ENCODE peak calls at places on chromosomes 4 and X, in seven cellular contexts. F is mesenchymal stem cell; H is heart left ventricle; U is right cardiac atrium; N is naive thymus-derived CD4-positive, alpha-beta T cell; Z is colonic mucosa; X is Peyer's patch. R is an unnamed sample.

GRCh38 chrX:69140837-69141236 is 24.4 kb downstream of the PJA1 start:
- DNase-seq in U (no peak), H (no peak), X (no peak), F (no peak), N (no peak), Z (no peak), R (no peak)

GRCh38 chr4:101283436-101283835 is 63.9 kb downstream of the PPP3CA start:
- DNase-seq in Z (no peak), H (no peak), F (no peak), N (no peak), X (no peak), U (no peak), R (no peak)

GRCh38 chrX:149259241-149259640 is 245.9 kb downstream of the IDS start:
- DNase-seq in X (no peak), F (no peak), N (no peak), Z (no peak), H (no peak), U (no peak), R (peak)

GRCh38 chr4:171981185-171981584 is 168.0 kb downstream of the GALNTL6 start:
- DNase-seq in Z (no peak), X (no peak), N (no peak), F (no peak), H (no peak), U (no peak), R (no peak)

GRCh38 chrX:103918050-103918449 is 44.4 kb upstream of the TMSB15B start:
- DNase-seq in U (peak), N (peak), H (peak), Z (peak), F (peak), X (peak), R (peak)

GRCh38 chrX:11464360-11464759 is 171.1 kb downstream of the AMELX start:
- DNase-seq in U (no peak), F (no peak), H (no peak), N (no peak), X (no peak), Z (no peak), R (no peak)

GRCh38 chr4:10629394-10629793 is 55.2 kb downstream of the CLNK start:
- DNase-seq in X (no peak), H (no peak), F (no peak), U (no peak), Z (no peak), N (no peak), R (no peak)

GRCh38 chr4:7699040-7699439 is 240.6 kb downstream of the AFAP1 start:
- DNase-seq in Z (no peak), U (no peak), X (no peak), H (peak), N (no peak), F (peak), R (peak)

GRCh38 chrX:40459576-40460158 is 121.1 kb upstream of the ATP6AP2 start:
- DNase-seq in U (no peak), Z (no peak), H (no peak), X (no peak), F (no peak), N (no peak), R (no peak)

GRCh38 chr4:142563682-142564291 is 282.3 kb downstream of the INPP4B start:
- DNase-seq in Z (no peak), U (no peak), X (no peak), F (no peak), H (no peak), N (no peak), R (peak)

GRCh38 chrX:103628386-103629290 is at the start of gene TCEAL1:
- DNase-seq in Z (peak), X (peak), F (peak), H (peak), N (peak), U (peak), R (peak)

GRCh38 chr4:6453688-6453990 is 18.8 kb downstream of the PPP2R2C start:
- DNase-seq in N (no peak), H (no peak), U (no peak), Z (no peak), F (no peak), X (no peak), R (no peak)

GRCh38 chr4:94798808-94799207 is 41.1 kb downstream of the BMPR1B start:
- DNase-seq in U (no peak), F (no peak), N (no peak), H (no peak), Z (no peak), X (no peak), R (no peak)

GRCh38 chrX:11944486-11944885 is 186.4 kb downstream of the MSL3 start:
- DNase-seq in F (peak), X (no peak), H (no peak), N (no peak), Z (no peak), U (peak), R (peak)

GRCh38 chr4:72527038-72527646 is 41.9 kb downstream of the ADAMTS3 start:
- DNase-seq in N (no peak), U (no peak), F (no peak), H (no peak), X (no peak), Z (no peak), R (no peak)

GRCh38 chr4:87058272-87059073 is 123.7 kb downstream of the AFF1 start:
- DNase-seq in N (no peak), U (no peak), X (no peak), F (peak), Z (no peak), H (peak), R (no peak)

GRCh38 chr4:10738826-10739489 is 54.4 kb upstream of the CLNK start:
- DNase-seq in X (no peak), H (no peak), F (peak), Z (no peak), U (no peak), N (no peak), R (no peak)

GRCh38 chr4:6687947-6688878 is 5.5 kb upstream of the S100P start:
- DNase-seq in X (peak), Z (no peak), H (no peak), N (no peak), U (no peak), F (no peak), R (no peak)

GRCh38 chrX:40437348-40437747 is 143.4 kb upstream of the ATP6AP2 start:
- DNase-seq in U (no peak), Z (no peak), X (no peak), H (no peak), N (no peak), F (no peak), R (no peak)

GRCh38 chr4:100164808-100165760 is 25.2 kb downstream of the DDIT4L start:
- DNase-seq in H (no peak), N (no peak), F (no peak), U (no peak), X (no peak), Z (no peak), R (no peak)

GRCh38 chr4:168511780-168512467 is 15.1 kb downstream of the PALLD start:
- DNase-seq in F (no peak), Z (no peak), H (no peak), N (peak), X (no peak), U (no peak), R (no peak)

GRCh38 chrX:23554304-23554703 is 113.0 kb upstream of the PRDX4 start:
- DNase-seq in F (peak), X (no peak), U (no peak), H (no peak), Z (no peak), N (no peak), R (peak)

GRCh38 chr4:4560136-4560535 is 18.3 kb upstream of the STX18 start:
- DNase-seq in X (no peak), Z (no peak), F (no peak), U (no peak), H (no peak), N (no peak), R (no peak)

GRCh38 chrX:135010921-135011320 is 11.4 kb downstream of the RTL8B start:
- DNase-seq in H (no peak), F (no peak), Z (no peak), N (no peak), X (no peak), U (no peak), R (no peak)

GRCh38 chr4:107034091-107034698 is 1.9 kb downstream of the DKK2 start:
- DNase-seq in X (no peak), H (peak), F (peak), Z (no peak), N (no peak), U (peak), R (no peak)

GRCh38 chr4:118036336-118036735 is 2.0 kb downstream of the NDST3 start:
- DNase-seq in Z (no peak), X (no peak), N (no peak), F (no peak), H (no peak), U (no peak), R (peak)

GRCh38 chr4:118033148-118034060 is 882 bp upstream of the NDST3 start:
- DNase-seq in Z (peak), F (peak), X (peak), N (no peak), H (peak), U (peak), R (peak)

GRCh38 chr4:118035309-118035708 is 1.0 kb downstream of the NDST3 start:
- DNase-seq in H (no peak), F (no peak), Z (no peak), N (no peak), U (no peak), X (no peak), R (no peak)

GRCh38 chr4:118034061-118034785 is at the start of gene NDST3:
- DNase-seq in N (peak), Z (peak), H (no peak), F (peak), U (peak), X (no peak), R (peak)

DNA sequence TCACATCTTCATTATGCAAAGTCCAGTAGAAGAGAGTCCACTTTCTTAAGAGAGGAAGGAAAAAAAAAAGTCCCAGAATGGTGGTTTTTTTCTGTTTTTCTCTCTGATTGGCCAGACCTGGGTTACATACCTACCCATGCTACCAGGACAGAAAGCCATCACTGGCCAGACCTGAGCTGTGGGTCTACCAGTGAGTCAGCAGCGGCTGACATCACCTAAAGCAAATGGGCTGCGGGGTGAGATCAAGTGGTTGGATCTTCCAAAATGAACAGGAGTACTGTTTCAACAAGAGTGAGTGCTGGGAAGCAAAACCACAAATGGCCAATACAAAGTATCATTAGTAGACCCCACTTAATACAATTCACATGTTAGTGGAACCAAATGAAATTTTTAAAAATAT is 1.6 kb upstream of the NDST3 start:
- DNase-seq in X (no peak), H (no peak), F (peak), U (no peak), Z (no peak), N (no peak), R (peak)
- H3K4me3 ChIP-seq in X (peak), H (no peak), F (no peak), U (no peak), Z (no peak), N (no peak), R (peak)

GRCh38 chrX:2577844-2578444 is 77.2 kb upstream of the DHRSX start:
- DNase-seq in U (no peak), N (no peak), X (no peak), H (no peak), Z (no peak), F (no peak), R (no peak)
- H3K4me3 ChIP-seq in U (no peak), N (no peak), X (no peak), H (no peak), Z (no peak), F (no peak), R (no peak)

DNA sequence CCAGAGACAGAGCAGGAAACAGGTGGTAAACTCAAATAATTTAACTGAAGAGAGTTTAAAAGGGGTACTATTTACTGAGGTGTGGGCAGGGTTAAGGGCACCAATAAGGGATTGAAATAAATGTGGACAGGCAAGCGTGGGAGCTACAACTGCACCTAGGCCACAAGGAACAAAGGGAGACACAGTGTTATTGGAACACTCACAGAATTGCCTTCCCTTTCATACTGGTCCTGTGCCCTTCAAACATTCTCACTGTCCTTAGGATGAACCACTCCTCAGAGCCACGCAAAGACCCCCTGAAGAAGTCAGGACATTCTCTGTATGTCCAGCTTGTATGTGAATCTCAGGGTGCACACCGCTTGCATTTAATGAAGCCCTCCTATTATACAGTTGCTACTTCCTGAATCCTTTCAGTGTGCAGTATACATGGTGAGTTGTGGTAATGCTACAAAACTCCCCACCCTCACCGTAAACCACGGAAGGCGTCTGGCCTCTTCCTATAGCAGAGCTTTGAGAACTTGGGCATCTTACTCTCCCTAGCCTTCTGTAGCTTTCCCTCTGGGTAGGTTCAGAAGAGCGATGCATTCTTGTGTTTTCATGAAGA is 9.6 kb upstream of the MRPL1 start:
- DNase-seq in H (no peak), F (no peak), N (peak), U (no peak), X (no peak), Z (peak), R (peak)
- H3K4me3 ChIP-seq in H (no peak), F (no peak), N (peak), U (no peak), X (no peak), Z (no peak), R (no peak)

GRCh38 chr4:24980064-24980690 is 50.6 kb downstream of the LGI2 start:
- DNase-seq in N (peak), Z (peak), X (no peak), U (no peak), F (peak), H (peak), R (peak)
- H3K4me3 ChIP-seq in N (no peak), Z (no peak), X (no peak), U (peak), F (no peak), H (peak), R (no peak)

DNA sequence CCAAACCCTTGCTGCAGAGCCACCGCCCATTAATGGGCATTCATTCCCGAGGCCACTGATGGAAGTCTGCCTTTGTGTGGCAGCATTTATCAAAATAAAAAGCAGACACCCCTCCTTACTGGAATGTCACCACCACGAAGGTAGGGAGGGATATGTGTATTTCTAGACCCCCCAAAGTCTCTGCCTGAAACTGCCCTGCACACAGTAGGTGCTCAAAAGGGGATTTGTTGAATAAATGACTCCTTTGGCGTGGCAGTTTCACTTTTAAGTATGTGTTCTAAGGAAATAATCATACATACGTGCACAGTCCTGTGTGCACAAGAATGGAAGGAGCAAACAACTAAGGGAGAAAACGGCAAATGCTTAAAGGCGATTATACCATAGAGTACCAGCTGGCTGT is 23.6 kb upstream of the GLOD5 start:
- DNase-seq in Z (no peak), F (no peak), X (no peak), H (no peak), U (no peak), N (no peak), R (no peak)
- H3K4me3 ChIP-seq in Z (peak), F (peak), X (peak), H (peak), U (peak), N (peak), R (peak)

GRCh38 chr4:48015216-48015615 is 1.3 kb downstream of the CNGA1 start:
- DNase-seq in Z (no peak), N (no peak), F (no peak), H (no peak), X (no peak), U (no peak), R (no peak)
- H3K4me3 ChIP-seq in Z (peak), N (no peak), F (no peak), H (no peak), X (peak), U (no peak), R (no peak)

GRCh38 chr4:42148453-42148852 is 4.0 kb downstream of the BEND4 start:
- DNase-seq in F (no peak), H (no peak), X (no peak), U (no peak), Z (no peak), N (no peak), R (no peak)

GRCh38 chr4:42150653-42151567 is 1.5 kb downstream of the BEND4 start:
- DNase-seq in Z (peak), X (no peak), N (no peak), H (no peak), U (peak), F (peak), R (no peak)

GRCh38 chr4:42151568-42152506 is 618 bp downstream of the BEND4 start:
- DNase-seq in N (peak), Z (peak), F (no peak), U (peak), H (no peak), X (peak), R (peak)

GRCh38 chr4:42149004-42149403 is 3.5 kb downstream of the BEND4 start:
- DNase-seq in U (no peak), Z (no peak), H (no peak), N (no peak), X (no peak), F (no peak), R (no peak)

DNA sequence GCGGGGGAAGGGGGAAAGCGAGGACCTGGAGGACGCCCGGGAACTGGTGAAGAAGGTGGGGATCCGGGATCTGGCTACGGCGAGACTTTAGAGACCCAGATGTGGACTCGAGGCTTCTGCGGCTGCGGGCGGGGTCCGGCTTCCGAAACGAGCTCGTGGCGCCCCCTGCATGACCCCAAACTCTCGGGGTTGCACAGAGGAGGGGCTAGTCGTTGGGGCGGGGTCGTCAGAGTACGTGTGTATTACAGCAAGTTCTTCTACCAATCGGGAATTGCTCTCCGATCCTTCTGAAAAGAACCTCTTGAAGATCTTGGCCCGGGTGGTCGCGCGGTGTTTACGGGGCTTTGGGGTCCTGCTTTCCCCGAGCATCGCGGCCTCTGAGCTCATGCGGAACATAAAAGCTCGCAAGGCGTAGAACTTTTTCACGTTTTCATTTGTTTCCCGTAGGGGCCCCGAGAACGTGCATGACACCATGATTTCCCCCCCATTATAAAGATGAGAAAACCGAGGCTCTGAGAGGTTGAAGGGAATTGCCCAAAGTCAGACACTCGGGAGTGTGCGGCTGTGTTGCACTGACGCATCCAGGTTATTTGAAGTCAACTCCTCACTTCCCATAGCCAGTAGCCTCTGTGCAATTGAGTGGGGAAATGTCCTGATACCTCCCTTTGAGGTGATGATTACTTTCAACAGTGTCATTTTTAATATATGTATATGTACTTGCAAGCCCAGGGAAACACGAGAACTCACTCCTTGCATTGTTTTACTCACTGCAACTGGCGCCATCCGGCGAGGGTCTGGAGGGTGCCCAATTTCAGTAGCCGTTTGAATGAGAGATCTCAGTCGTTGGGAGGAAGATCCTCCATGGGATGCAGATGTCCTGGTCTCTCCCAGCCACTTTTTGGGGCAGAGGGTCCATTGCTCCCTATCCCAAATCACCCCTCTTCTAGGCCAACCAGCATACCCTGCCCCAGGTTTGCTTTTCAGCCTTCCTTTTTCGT is at the start of gene BEND4:
- DNase-seq in F (no peak), Z (peak), N (no peak), X (no peak), H (no peak), U (no peak), R (peak)
- H3K4me3 ChIP-seq in F (peak), Z (peak), N (no peak), X (peak), H (peak), U (peak), R (peak)

DNA sequence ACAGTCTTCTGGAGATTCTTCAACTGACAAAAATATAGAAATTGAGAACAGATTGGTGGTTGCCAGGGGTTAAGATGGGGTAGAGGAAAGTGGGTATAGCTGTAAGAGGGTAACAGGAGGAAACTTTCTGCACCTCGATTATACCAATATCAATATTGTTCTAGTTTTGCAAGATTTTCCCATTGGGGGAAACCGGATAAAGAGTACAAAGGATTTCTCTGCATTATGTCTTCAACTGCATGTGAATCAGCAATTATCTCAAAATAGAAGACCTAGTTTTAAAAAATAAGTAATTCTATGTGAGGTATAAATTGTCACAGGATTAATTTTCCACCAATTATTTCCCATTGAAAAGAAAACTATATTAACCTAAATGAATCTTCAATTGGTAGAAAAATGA is 65.7 kb downstream of the LRBA start:
- DNase-seq in F (no peak), X (no peak), N (no peak), Z (no peak), U (no peak), H (no peak), R (no peak)
- H3K4me3 ChIP-seq in F (no peak), X (no peak), N (no peak), Z (no peak), U (no peak), H (no peak), R (no peak)